ENCODE peak calls at places on chromosomes 12 and 14, in four cellular contexts. D is heart right ventricle, Q is transverse colon, S is IMR-90. R is an unnamed sample.

GRCh38 chr14:104876251-104876699 is 11.2 kb downstream of the CEP170B start:
- DNase-seq in D (no peak), Q (no peak), S (peak; percentile 16), R (no peak)

GRCh38 chr12:64673490-64674169 is 63.3 kb downstream of the RASSF3 start:
- DNase-seq in D (no peak), Q (no peak), S (peak; percentile 19), R (no peak)

GRCh38 chr14:101632520-101632919 is 71.2 kb downstream of the DIO3 start:
- DNase-seq in D (no peak), Q (no peak), S (no peak), R (no peak)

GRCh38 chr14:104881369-104881979 is 16.4 kb downstream of the CEP170B start:
- DNase-seq in D (peak; percentile 62), Q (no peak), S (no peak), R (no peak)

GRCh38 chr12:75908961-75909699 is 122.4 kb downstream of the PHLDA1 start:
- DNase-seq in D (peak; percentile 85), Q (peak; percentile 37), S (peak; percentile 82), R (peak; percentile 46)

GRCh38 chr14:36503771-36504741 is 16.0 kb downstream of the NKX2-1 start:
- DNase-seq in D (no peak), Q (no peak), S (no peak), R (no peak)

GRCh38 chr12:7747196-7747595 is at the start of gene CLEC4C:
- DNase-seq in D (no peak), Q (no peak), S (no peak), R (no peak)

GRCh38 chr14:99809864-99810854 is 16.9 kb downstream of the EML1 start:
- DNase-seq in D (no peak), Q (no peak), S (no peak), R (no peak)

GRCh38 chr14:95683793-95684192 is 2.4 kb upstream of the TCL1B start:
- DNase-seq in D (no peak), Q (peak; percentile 16), S (no peak), R (no peak)

GRCh38 chr14:60532442-60532841 is 23.5 kb downstream of the SIX6 start:
- DNase-seq in D (no peak), Q (no peak), S (no peak), R (no peak)

GRCh38 chr12:83042441-83043215 is 355.9 kb downstream of the TMTC2 start:
- DNase-seq in D (no peak), Q (no peak), S (no peak), R (no peak)

GRCh38 chr14:52862652-52863338 is 71.4 kb upstream of the GNPNAT1 start:
- DNase-seq in D (no peak), Q (no peak), S (peak; percentile 88), R (no peak)

GRCh38 chr12:6724409-6724797 is 557 bp downstream of the COPS7A start:
- DNase-seq in D (peak; percentile 11), Q (peak; percentile 33), S (peak; percentile 16), R (no peak)

GRCh38 chr14:51653855-51654548 is 2.3 kb downstream of the FRMD6 start:
- DNase-seq in D (no peak), Q (no peak), S (peak; percentile 31), R (no peak)

GRCh38 chr14:100683578-100683977 is 43.1 kb upstream of the DLK1 start:
- DNase-seq in D (no peak), Q (no peak), S (no peak), R (no peak)

GRCh38 chr14:105841022-105842009 is 314.9 kb downstream of the TMEM121 start:
- DNase-seq in D (peak; percentile 1), Q (no peak), S (no peak), R (no peak)

GRCh38 chr14:38931969-38932652 is 170.9 kb downstream of the SEC23A start:
- DNase-seq in D (no peak), Q (no peak), S (no peak), R (no peak)

GRCh38 chr14:32109676-32110075 is 32.6 kb downstream of the ARHGAP5 start:
- DNase-seq in D (no peak), Q (no peak), S (peak; percentile 86), R (no peak)

GRCh38 chr14:84351646-84352045 is 1178.3 kb upstream of the FLRT2 start:
- DNase-seq in D (no peak), Q (no peak), S (peak; percentile 22), R (no peak)

GRCh38 chr14:63760014-63760413 is 32.1 kb upstream of the SGPP1 start:
- DNase-seq in D (no peak), Q (no peak), S (no peak), R (no peak)

GRCh38 chr14:100362311-100362927 is 39.3 kb downstream of the SLC25A47 start:
- DNase-seq in D (no peak), Q (no peak), S (peak; percentile 77), R (no peak)

GRCh38 chr14:102096569-102097188 is 9.8 kb upstream of the HSP90AA1 start:
- DNase-seq in D (peak; percentile 87), Q (peak; percentile 89), S (peak; percentile 74), R (peak; percentile 86)

GRCh38 chr14:65361920-65362319 is 50.6 kb upstream of the FUT8 start:
- DNase-seq in D (peak; percentile 49), Q (no peak), S (peak; percentile 90), R (no peak)

GRCh38 chr12:50579757-50580267 is 75.0 kb downstream of the DIP2B start:
- DNase-seq in D (no peak), Q (no peak), S (peak; percentile 60), R (no peak)

GRCh38 chr14:49622022-49622607 is 1.5 kb downstream of the MGAT2 start:
- DNase-seq in D (no peak), Q (no peak), S (no peak), R (peak; percentile 19)

GRCh38 chr14:61764342-61765122 is 2.3 kb downstream of the SNAPC1 start:
- DNase-seq in D (no peak), Q (no peak), S (no peak), R (no peak)
- H3K27ac ChIP-seq in D (peak overlapping the region; percentile 57), Q (no peak overlapping the region), S (no peak overlapping the region), R (no peak overlapping the region)

GRCh38 chr14:85532981-85533820 is 3.3 kb downstream of the FLRT2 start:
- DNase-seq in D (peak; percentile 48), Q (no peak), S (peak; percentile 87), R (no peak)

GRCh38 chr14:85533821-85534271 is 3.9 kb downstream of the FLRT2 start:
- DNase-seq in D (no peak), Q (no peak), S (peak; percentile 15), R (no peak)

GRCh38 chr14:85531141-85531593 is 1.2 kb downstream of the FLRT2 start:
- DNase-seq in D (no peak), Q (no peak), S (peak; percentile 58), R (no peak)

GRCh38 chr14:85531594-85532391 is 1.8 kb downstream of the FLRT2 start:
- DNase-seq in D (peak; percentile 52), Q (no peak), S (peak; percentile 80), R (peak; percentile 51)

GRCh38 chr14:85532570-85532969 is 2.6 kb downstream of the FLRT2 start:
- DNase-seq in D (no peak), Q (no peak), S (no peak), R (no peak)
- H3K4me3 ChIP-seq in D (peak overlapping the region; percentile 68), Q (peak overlapping the region; percentile 40), S (peak overlapping the region; percentile 67), R (no peak overlapping the region)

GRCh38 chr12:124853781-124854636 is 9.7 kb downstream of the SCARB1 start:
- DNase-seq in D (no peak), Q (no peak), S (no peak), R (no peak)

GRCh38 chr12:124852911-124853441 is 10.7 kb downstream of the SCARB1 start:
- DNase-seq in D (no peak), Q (no peak), S (no peak), R (no peak)

GRCh38 chr12:124856132-124856841 is 7.4 kb downstream of the SCARB1 start:
- DNase-seq in D (no peak), Q (no peak), S (no peak), R (no peak)

GRCh38 chr12:124855275-124855957 is 8.2 kb downstream of the SCARB1 start:
- DNase-seq in D (no peak), Q (no peak), S (no peak), R (no peak)

DNA sequence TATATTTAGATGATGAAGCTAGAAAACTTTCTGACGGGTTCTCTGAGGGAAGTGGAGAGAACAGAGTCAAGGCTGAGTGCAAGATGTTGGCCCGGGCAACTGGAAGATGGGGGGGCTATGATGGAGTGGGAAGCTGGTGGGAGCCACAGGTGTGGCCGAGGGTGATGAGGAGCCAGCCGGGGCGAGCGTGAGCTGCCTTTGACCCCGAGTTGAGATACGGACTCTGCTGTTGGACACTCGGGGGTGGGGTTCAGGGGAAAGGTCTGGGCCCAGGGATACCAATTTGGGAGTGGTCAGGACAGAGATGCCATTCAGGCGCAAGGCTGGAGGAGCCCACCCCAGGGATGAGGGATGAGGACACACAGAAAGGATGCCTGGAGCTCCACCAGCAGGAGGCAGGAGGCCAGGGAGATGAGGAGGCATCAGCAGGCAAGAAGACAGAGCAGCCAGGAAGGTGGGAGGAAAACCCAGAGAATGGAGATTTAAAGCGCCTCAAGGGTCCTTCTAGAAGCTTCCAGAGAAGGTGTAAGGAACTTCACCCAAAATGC is 9.0 kb downstream of the SCARB1 start:
- DNase-seq in D (no peak), Q (no peak), S (no peak), R (no peak)
- H3K27ac ChIP-seq in D (no peak overlapping the region), Q (no peak overlapping the region), S (no peak overlapping the region), R (no peak overlapping the region)

DNA sequence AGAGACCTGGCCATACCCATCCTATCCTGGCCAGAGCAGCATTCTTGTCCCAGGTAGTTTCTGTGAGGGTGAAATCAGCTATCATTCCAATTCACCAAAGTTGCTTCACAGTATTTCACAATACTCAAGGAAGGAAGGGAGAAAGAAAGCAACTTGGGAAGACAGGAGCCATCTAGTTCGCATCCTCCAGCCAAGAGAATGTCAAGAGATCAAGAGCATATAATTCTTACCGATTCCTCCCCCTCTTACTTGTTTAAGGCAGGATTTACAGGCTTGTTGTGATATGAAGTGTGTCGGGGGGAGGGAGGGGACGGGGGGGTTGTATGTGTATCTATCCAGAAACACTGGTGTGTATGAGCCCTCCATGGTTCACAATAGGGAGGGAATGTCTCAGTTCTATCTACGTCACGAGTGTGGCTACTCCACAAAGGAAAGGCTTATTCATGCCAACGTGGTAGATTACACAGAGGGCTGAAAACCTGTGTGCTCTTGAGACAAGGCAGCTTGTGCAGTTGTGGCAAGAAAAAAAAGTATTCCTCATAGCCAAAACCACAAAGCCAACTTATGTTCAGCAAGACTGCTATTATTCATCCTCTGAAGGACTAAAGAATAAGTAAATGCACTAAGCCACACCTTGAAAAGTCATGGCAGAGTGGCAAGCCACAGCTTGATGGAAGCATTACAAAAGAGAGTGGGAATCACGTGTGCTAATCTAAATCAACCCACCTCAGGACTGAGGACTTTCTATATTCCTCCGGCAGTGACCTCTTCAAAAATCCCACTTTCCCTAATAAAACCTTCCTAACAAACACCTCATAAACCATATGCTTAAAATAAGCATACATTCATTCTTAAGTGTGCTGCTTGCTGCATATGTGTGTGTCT is 35.0 kb downstream of the CORO1C start:
- DNase-seq in D (no peak), Q (no peak), S (peak; percentile 100), R (no peak)
- H3K4me3 ChIP-seq in D (no peak overlapping the region), Q (no peak overlapping the region), S (peak overlapping the region; percentile 12), R (no peak overlapping the region)

GRCh38 chr12:72275551-72275950 is 3.4 kb downstream of the TRHDE start:
- DNase-seq in D (no peak), Q (no peak), S (no peak), R (no peak)
- H3K27ac ChIP-seq in D (no peak overlapping the region), Q (no peak overlapping the region), S (peak overlapping the region; percentile 41), R (no peak overlapping the region)

R was measured in lung.